ENCODE peak calls at places on chromosome 10, in five cellular contexts. P is heart left ventricle, Y is body of pancreas, U is K562, F is adrenal gland. O is an unnamed sample.

GRCh38 chr10:110508806-110509544 is 11.3 kb downstream of the DUSP5 start:
- DNase-seq in P (peak; percentile 80), Y (no peak), U (no peak), F (no peak), O (no peak)

GRCh38 chr10:127694580-127695193 is 42.3 kb upstream of the FOXI2 start:
- DNase-seq in P (no peak), Y (peak; percentile 11), U (peak; percentile 34), F (peak; percentile 13), O (peak; percentile 83)

GRCh38 chr10:17923728-17924127 is 28.0 kb upstream of the SLC39A12 start:
- DNase-seq in P (no peak), Y (peak; percentile 39), U (no peak), F (no peak), O (no peak)

GRCh38 chr10:105192146-105192545 is 551.1 kb downstream of the SORCS3 start:
- DNase-seq in P (no peak), Y (no peak), U (no peak), F (no peak), O (no peak)

GRCh38 chr10:89576022-89576421 is 40.6 kb upstream of the SLC16A12 start:
- DNase-seq in P (no peak), Y (no peak), U (no peak), F (no peak), O (no peak)

GRCh38 chr10:63110940-63111339 is 22.2 kb upstream of the NRBF2 start:
- DNase-seq in P (no peak), Y (no peak), U (peak; percentile 17), F (no peak), O (no peak)

GRCh38 chr10:74486659-74487058 is 335.6 kb downstream of the ADK start:
- DNase-seq in P (no peak), Y (no peak), U (no peak), F (no peak), O (no peak)

GRCh38 chr10:48607356-48608278 is 2.7 kb upstream of the ARHGAP22 start:
- DNase-seq in P (no peak), Y (no peak), U (no peak), F (no peak), O (no peak)

GRCh38 chr10:58820862-58821559 is 308.3 kb downstream of the BICC1 start:
- DNase-seq in P (no peak), Y (no peak), U (no peak), F (no peak), O (no peak)

GRCh38 chr10:61901829-61902447 is 439 bp downstream of the ARID5B start:
- DNase-seq in P (no peak), Y (peak; percentile 37), U (peak; percentile 41), F (peak; percentile 32), O (peak; percentile 34)

GRCh38 chr10:132793871-132794849 is 8.2 kb upstream of the NKX6-2 start:
- DNase-seq in P (no peak), Y (no peak), U (no peak), F (no peak), O (no peak)

GRCh38 chr10:78829570-78829969 is 239.2 kb upstream of the ZMIZ1 start:
- DNase-seq in P (no peak), Y (no peak), U (no peak), F (no peak), O (no peak)

GRCh38 chr10:87915406-87915805 is 52.0 kb downstream of the PTEN start:
- DNase-seq in P (no peak), Y (no peak), U (no peak), F (no peak), O (no peak)

GRCh38 chr10:58846856-58847255 is 329.6 kb upstream of the PHYHIPL start:
- DNase-seq in P (no peak), Y (no peak), U (no peak), F (no peak), O (no peak)

GRCh38 chr10:84329094-84329611 is 764 bp downstream of the CCSER2 start:
- DNase-seq in P (no peak), Y (peak; percentile 41), U (peak; percentile 45), F (peak; percentile 36), O (peak; percentile 52)

GRCh38 chr10:98886686-98887085 is 349.0 kb downstream of the HPSE2 start:
- DNase-seq in P (no peak), Y (no peak), U (no peak), F (no peak), O (no peak)

GRCh38 chr10:95285556-95285955 is 5.2 kb downstream of the PDLIM1 start:
- DNase-seq in P (no peak), Y (no peak), U (no peak), F (no peak), O (no peak)

GRCh38 chr10:75959912-75960311 is 528.5 kb downstream of the LRMDA start:
- DNase-seq in P (no peak), Y (no peak), U (no peak), F (no peak), O (no peak)

GRCh38 chr10:86646933-86647332 is 7.4 kb upstream of the OPN4 start:
- DNase-seq in P (no peak), Y (no peak), U (no peak), F (no peak), O (peak; percentile 11)

GRCh38 chr10:26870766-26871165 is 10.0 kb upstream of the ABI1 start:
- DNase-seq in P (no peak), Y (no peak), U (no peak), F (no peak), O (no peak)

GRCh38 chr10:27512548-27512947 is 8.4 kb downstream of the RAB18 start:
- DNase-seq in P (no peak), Y (no peak), U (no peak), F (no peak), O (no peak)

GRCh38 chr10:89115876-89116627 is 91.1 kb downstream of the CH25H start:
- DNase-seq in P (no peak), Y (no peak), U (no peak), F (no peak), O (no peak)

GRCh38 chr10:75773139-75773801 is 341.8 kb downstream of the LRMDA start:
- DNase-seq in P (no peak), Y (peak; percentile 61), U (no peak), F (peak; percentile 58), O (no peak)

GRCh38 chr10:22229756-22230330 is 12.0 kb upstream of the EBLN1 start:
- DNase-seq in P (no peak), Y (no peak), U (peak; percentile 18), F (peak; percentile 9), O (no peak)

GRCh38 chr10:67696029-67696428 is at the start of gene CTNNA3:
- DNase-seq in P (peak; percentile 47), Y (no peak), U (no peak), F (no peak), O (no peak)

GRCh38 chr10:132263866-132264265 is 43.9 kb downstream of the STK32C start:
- DNase-seq in P (no peak), Y (no peak), U (no peak), F (no peak), O (no peak)

GRCh38 chr10:132392811-132393694 is 3.9 kb upstream of the PWWP2B start:
- DNase-seq in P (no peak), Y (peak; percentile 6), U (no peak), F (no peak), O (no peak)

GRCh38 chr10:111765216-111765615 is 418.3 kb downstream of the GPAM start:
- DNase-seq in P (no peak), Y (no peak), U (no peak), F (no peak), O (no peak)
- TF ChIP-seq POLR2A in P (no peak), Y (no peak), U (no peak), F (no peak), O (no peak)

DNA sequence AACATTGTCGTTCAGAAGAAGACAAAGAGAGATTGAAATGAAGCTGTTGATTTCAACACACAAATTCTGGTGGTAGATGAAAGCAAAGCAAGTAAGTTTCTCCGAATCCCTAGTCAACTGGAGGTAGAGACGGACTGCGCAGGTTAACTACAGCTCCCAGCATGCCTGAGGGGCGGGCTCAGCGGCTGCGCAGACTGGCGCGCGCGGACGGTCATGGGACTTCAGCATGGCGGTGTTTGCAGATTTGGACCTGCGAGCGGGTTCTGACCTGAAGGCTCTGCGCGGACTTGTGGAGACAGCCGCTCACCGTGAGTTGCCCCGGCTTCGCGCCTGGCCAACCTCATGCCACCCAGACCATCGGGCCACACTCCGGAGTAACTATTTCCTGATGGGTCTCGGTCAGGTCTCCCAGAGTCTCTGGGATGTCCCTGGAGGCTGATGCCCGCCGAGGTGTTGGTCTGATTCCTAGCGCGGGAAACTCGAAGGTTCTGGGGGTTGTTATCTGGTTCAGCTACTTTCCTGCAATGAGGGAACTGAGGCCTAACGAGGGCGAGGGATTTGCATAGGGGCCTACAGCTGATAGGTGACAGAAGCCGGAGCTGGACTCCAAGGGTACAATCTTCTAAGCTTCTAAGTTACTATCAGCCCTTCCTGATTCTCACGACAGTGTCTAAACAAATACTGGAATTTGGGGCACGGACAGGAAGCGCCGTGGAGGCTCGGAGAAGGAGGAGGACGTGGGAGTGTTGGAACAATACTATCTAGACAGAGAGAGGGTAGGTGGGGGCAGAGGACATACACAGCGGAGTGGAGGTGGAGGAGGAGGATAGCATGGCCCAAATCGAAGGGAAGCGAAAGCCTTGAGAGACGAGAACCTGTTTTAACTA is at the start of gene RPP30:
- DNase-seq in P (peak; percentile 83), Y (peak; percentile 88), U (peak; percentile 85), F (peak; percentile 87), O (peak; percentile 92)
- H3K27ac ChIP-seq in P (peak within 1 kb of the TSS; percentile 76), Y (peak within 1 kb of the TSS; percentile 53), U (peak within 1 kb of the TSS; percentile 71), F (no peak within 1 kb of the TSS), O (peak within 1 kb of the TSS; percentile 78)

GRCh38 chr10:93742633-93743349 is 14.9 kb upstream of the LGI1 start:
- DNase-seq in P (no peak), Y (no peak), U (no peak), F (no peak), O (no peak)

GRCh38 chr10:93751074-93751572 is 6.6 kb upstream of the LGI1 start:
- DNase-seq in P (no peak), Y (no peak), U (no peak), F (no peak), O (no peak)

GRCh38 chr10:93745411-93746065 is 12.2 kb upstream of the LGI1 start:
- DNase-seq in P (no peak), Y (no peak), U (peak; percentile 38), F (peak; percentile 13), O (no peak)

GRCh38 chr10:93749218-93749799 is 8.4 kb upstream of the LGI1 start:
- DNase-seq in P (no peak), Y (no peak), U (no peak), F (peak; percentile 59), O (no peak)

GRCh38 chr10:93746844-93747284 is 10.9 kb upstream of the LGI1 start:
- DNase-seq in P (no peak), Y (no peak), U (peak; percentile 14), F (peak; percentile 9), O (peak; percentile 25)
- TF ChIP-seq CTCF in P (no peak), Y (no peak), U (peak; percentile 32), F (no peak), O (no peak)

DNA sequence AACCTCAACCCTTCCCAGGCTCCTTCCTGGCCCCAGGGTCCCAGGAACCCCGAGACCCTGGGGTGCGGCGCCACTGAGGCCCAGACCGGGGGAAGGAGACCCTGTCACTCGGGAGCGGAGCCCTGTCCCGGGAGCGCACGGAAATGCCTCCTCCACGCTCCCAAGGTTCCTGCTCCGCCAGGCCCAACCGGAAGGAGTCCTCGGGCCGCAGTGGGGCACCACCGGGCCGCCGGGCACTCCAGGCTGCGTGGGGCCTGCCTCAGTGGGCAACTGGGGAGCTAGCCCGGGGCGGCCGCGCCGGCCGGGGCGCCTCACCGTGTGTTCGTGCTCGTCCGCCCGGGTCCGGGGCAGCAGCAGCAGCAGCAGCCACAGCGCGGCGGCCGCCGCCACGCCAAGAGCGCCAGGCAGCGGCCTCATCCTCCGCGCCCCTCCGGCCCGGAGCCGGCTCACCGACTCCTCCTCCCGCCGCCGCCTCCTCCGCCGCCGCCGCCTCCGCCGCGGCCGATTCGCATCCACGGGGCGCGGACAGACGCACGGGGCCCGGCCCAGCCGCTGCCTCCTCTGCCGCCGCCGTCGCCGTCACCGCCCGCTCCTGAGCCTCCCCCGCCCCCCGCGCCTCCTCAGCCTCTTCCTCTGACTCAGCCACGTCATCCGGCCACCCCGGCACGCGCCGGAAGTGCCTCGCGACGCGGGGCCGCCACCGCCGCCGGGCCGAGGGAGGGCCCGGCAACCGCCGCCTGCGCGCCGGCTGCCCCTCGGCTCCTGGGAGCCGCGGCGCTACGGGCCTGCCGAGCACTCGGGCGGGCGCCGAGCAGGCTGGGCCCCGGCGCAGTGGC is at the start of gene TM9SF3:
- DNase-seq in P (peak; percentile 96), Y (peak; percentile 95), U (peak; percentile 88), F (peak; percentile 96), O (peak; percentile 94)
- TF ChIP-seq POLR2A in P (no peak), Y (peak; percentile 91), U (peak; percentile 31), F (peak; percentile 97), O (peak; percentile 40)

O was measured in testis.